ENCODE peak calls at places on chromosomes 13 and 19, in five cellular contexts. A is tibial nerve, O is GM23338, I is left ventricle myocardium inferior, Q is thyroid gland. M is an unnamed sample. For H3K4me1, the result is how much of the 10 kb centered on the place peaks cover.

GRCh38 chr19:36215276-36216171 is 618 bp downstream of the ZNF146 start:
- DNase-seq in A (no peak), O (peak), I (no peak), Q (peak), M (peak)

GRCh38 chr13:76762731-76763130 is 123.5 kb downstream of the KCTD12 start:
- DNase-seq in A (no peak), O (peak), I (no peak), Q (no peak), M (no peak)

GRCh38 chr13:98443329-98443728 is 133.6 kb downstream of the STK24 start:
- DNase-seq in A (no peak), O (no peak), I (no peak), Q (no peak), M (no peak)

GRCh38 chr13:74062933-74063332 is 71.3 kb downstream of the KLF12 start:
- DNase-seq in A (peak), O (no peak), I (peak), Q (peak), M (no peak)

GRCh38 chr13:99556867-99557443 is 55.7 kb downstream of the TM9SF2 start:
- DNase-seq in A (no peak), O (no peak), I (no peak), Q (no peak), M (no peak)

GRCh38 chr19:44212865-44213346 is 574 bp downstream of the ZNF227 start:
- DNase-seq in A (no peak), O (peak), I (no peak), Q (no peak), M (no peak)

GRCh38 chr19:8654591-8655339 is 24.3 kb downstream of the NFILZ start:
- DNase-seq in A (no peak), O (peak), I (peak), Q (peak), M (peak)

GRCh38 chr13:102974574-102975195 is 91.5 kb downstream of the SLC10A2 start:
- DNase-seq in A (no peak), O (no peak), I (no peak), Q (no peak), M (no peak)

GRCh38 chr19:49809155-49809986 is 3.7 kb downstream of the FUZ start:
- DNase-seq in A (peak), O (peak), I (peak), Q (peak), M (no peak)

GRCh38 chr13:41516166-41516565 is 58.8 kb downstream of the RGCC start:
- DNase-seq in A (no peak), O (no peak), I (no peak), Q (no peak), M (no peak)

GRCh38 chr13:113831061-113831460 is 32.8 kb downstream of the GAS6 start:
- DNase-seq in A (no peak), O (no peak), I (no peak), Q (no peak), M (no peak)

GRCh38 chr13:95656386-95657015 is 12.0 kb upstream of the DZIP1 start:
- DNase-seq in A (no peak), O (no peak), I (no peak), Q (no peak), M (no peak)

GRCh38 chr13:38662362-38662761 is 24.5 kb upstream of the FREM2 start:
- DNase-seq in A (no peak), O (peak), I (no peak), Q (no peak), M (no peak)

GRCh38 chr19:20162821-20163220 is 4.2 kb upstream of the ZNF486 start:
- DNase-seq in A (no peak), O (no peak), I (no peak), Q (no peak), M (no peak)

GRCh38 chr19:11098861-11099260 is 9.6 kb downstream of the LDLR start:
- DNase-seq in A (no peak), O (no peak), I (no peak), Q (no peak), M (no peak)

GRCh38 chr13:59409211-59409610 is 754.5 kb downstream of the DIAPH3 start:
- DNase-seq in A (no peak), O (peak), I (peak), Q (peak), M (peak)

GRCh38 chr13:26558074-26558805 is 757 bp downstream of the WASF3 start:
- DNase-seq in A (no peak), O (peak), I (peak), Q (peak), M (peak)

GRCh38 chr13:30865131-30866009 is 40.7 kb upstream of the MEDAG start:
- DNase-seq in A (peak), O (peak), I (peak), Q (peak), M (peak)

GRCh38 chr19:6241680-6242079 is 38.1 kb downstream of the MLLT1 start:
- DNase-seq in A (peak), O (no peak), I (peak), Q (no peak), M (no peak)

GRCh38 chr13:77016888-77017623 is 9.9 kb downstream of the FBXL3 start:
- DNase-seq in A (no peak), O (peak), I (no peak), Q (no peak), M (no peak)

GRCh38 chr13:19152403-19152802 is 29.2 kb downstream of the TUBA3C start:
- DNase-seq in A (no peak), O (no peak), I (no peak), Q (no peak), M (no peak)

GRCh38 chr13:36601186-36601585 is 72.6 kb upstream of the SERTM1 start:
- DNase-seq in A (no peak), O (no peak), I (no peak), Q (no peak), M (no peak)
- H3K4me3 ChIP-seq in A (no peak), O (no peak), I (no peak), Q (no peak), M (no peak)

GRCh38 chr13:110017379-110017778 is 231.0 kb upstream of the IRS2 start:
- DNase-seq in A (no peak), O (peak), I (no peak), Q (no peak), M (no peak)
- H3K4me1 ChIP-seq in A (under half), O (under half), I (under half), Q (under half), M (under half)

GRCh38 chr19:41500443-41500842 is 57.5 kb downstream of the ERICH4 start:
- DNase-seq in A (no peak), O (no peak), I (no peak), Q (no peak), M (no peak)
- H3K4me3 ChIP-seq in A (peak), O (no peak), I (peak), Q (peak), M (no peak)

GRCh38 chr19:15292847-15293582 is 39.3 kb downstream of the BRD4 start:
- DNase-seq in A (no peak), O (no peak), I (no peak), Q (no peak), M (no peak)
- H3K4me1 ChIP-seq in A (half or more), O (half or more), I (half or more), Q (half or more), M (under half)

GRCh38 chr19:13016628-13017305 is 21.5 kb downstream of the NFIX start:
- DNase-seq in A (no peak), O (peak), I (no peak), Q (no peak), M (no peak)

GRCh38 chr19:13019330-13019729 is 24.1 kb downstream of the NFIX start:
- DNase-seq in A (no peak), O (no peak), I (no peak), Q (no peak), M (no peak)

GRCh38 chr19:13020002-13020414 is 24.7 kb downstream of the NFIX start:
- DNase-seq in A (no peak), O (peak), I (no peak), Q (no peak), M (no peak)

GRCh38 chr19:13017306-13018036 is 22.2 kb downstream of the NFIX start:
- DNase-seq in A (no peak), O (peak), I (no peak), Q (no peak), M (no peak)

GRCh38 chr19:13018037-13018914 is 23.0 kb downstream of the NFIX start:
- DNase-seq in A (peak), O (peak), I (peak), Q (peak), M (no peak)
- H3K4me3 ChIP-seq in A (no peak), O (peak), I (peak), Q (no peak), M (no peak)

M was measured in HAP-1.